ENCODE peak calls at places on chromosomes 7 and 10, in nine cellular contexts. E is NCI-H1694 treated with DMSO at 0.1 percent for 48 hours; Y is HCT116; W is NCI-H1092 treated with DMSO at 0.1 percent for 48 hours; D is activated naive CD4-positive, alpha-beta T cell; N is T-helper 2 cell; T is AG10803; M is sciatic nerve; O is fibroblast of villous mesenchyme. J is an unnamed sample.

GRCh38 chr10:44068716-44069482 is 316.0 kb downstream of the CXCL12 start:
- DNase-seq in E (no peak), Y (no peak), W (no peak), D (no peak), N (no peak), T (peak), M (no peak), O (no peak), J (no peak)

GRCh38 chr7:85710960-85711359 is 524.1 kb upstream of the SEMA3D start:
- DNase-seq in E (no peak), Y (no peak), W (no peak), D (no peak), N (no peak), T (no peak), M (no peak), O (no peak), J (no peak)

GRCh38 chr7:40622830-40623507 is 488.2 kb downstream of the SUGCT start:
- DNase-seq in E (no peak), Y (no peak), W (no peak), D (no peak), N (no peak), T (no peak), M (no peak), O (no peak), J (no peak)

GRCh38 chr7:22153427-22154106 is 203.4 kb downstream of the RAPGEF5 start:
- DNase-seq in E (no peak), Y (no peak), W (no peak), D (no peak), N (no peak), T (no peak), M (no peak), O (no peak), J (no peak)

GRCh38 chr10:73253226-73253557 is 748 bp upstream of the MRPS16 start:
- DNase-seq in E (no peak), Y (no peak), W (peak), D (no peak), N (peak), T (no peak), M (no peak), O (no peak), J (no peak)

GRCh38 chr10:15310776-15311175 is 60.3 kb downstream of the FAM171A1 start:
- DNase-seq in E (no peak), Y (no peak), W (no peak), D (no peak), N (no peak), T (no peak), M (no peak), O (no peak), J (no peak)

GRCh38 chr7:13832346-13832745 is 157.1 kb downstream of the ETV1 start:
- DNase-seq in E (no peak), Y (no peak), W (no peak), D (no peak), N (no peak), T (no peak), M (no peak), O (peak), J (no peak)

GRCh38 chr10:43086321-43086942 is 9.6 kb downstream of the RET start:
- DNase-seq in E (no peak), Y (no peak), W (no peak), D (no peak), N (no peak), T (no peak), M (no peak), O (no peak), J (no peak)

GRCh38 chr10:69801094-69801433 is 642 bp upstream of the COL13A1 start:
- DNase-seq in E (peak), Y (peak), W (no peak), D (no peak), N (peak), T (peak), M (peak), O (peak), J (no peak)

GRCh38 chr10:131219584-131219886 is 92.0 kb downstream of the TCERG1L start:
- DNase-seq in E (no peak), Y (no peak), W (no peak), D (no peak), N (no peak), T (no peak), M (no peak), O (no peak), J (no peak)

GRCh38 chr7:110856704-110857103 is 234.2 kb upstream of the LRRN3 start:
- DNase-seq in E (no peak), Y (no peak), W (no peak), D (no peak), N (no peak), T (no peak), M (no peak), O (no peak), J (no peak)

GRCh38 chr10:12214763-12215218 is 18.8 kb downstream of the CDC123 start:
- DNase-seq in E (peak), Y (no peak), W (peak), D (no peak), N (peak), T (peak), M (no peak), O (peak), J (peak)

GRCh38 chr7:117445206-117445605 is 17.9 kb upstream of the ASZ1 start:
- DNase-seq in E (no peak), Y (no peak), W (no peak), D (no peak), N (no peak), T (peak), M (no peak), O (peak), J (no peak)

GRCh38 chr10:129589546-129589945 is 122.5 kb downstream of the MGMT start:
- DNase-seq in E (no peak), Y (no peak), W (no peak), D (no peak), N (no peak), T (no peak), M (peak), O (no peak), J (no peak)

GRCh38 chr7:2175514-2175913 is 57.2 kb downstream of the MAD1L1 start:
- DNase-seq in E (no peak), Y (no peak), W (no peak), D (no peak), N (no peak), T (peak), M (no peak), O (peak), J (no peak)

GRCh38 chr10:80421369-80422220 is 13.2 kb downstream of the PRXL2A start:
- DNase-seq in E (no peak), Y (no peak), W (no peak), D (no peak), N (no peak), T (no peak), M (no peak), O (no peak), J (no peak)

GRCh38 chr7:158957507-158957900 is 101.1 kb downstream of the DYNC2I1 start:
- DNase-seq in E (peak), Y (no peak), W (peak), D (no peak), N (no peak), T (no peak), M (no peak), O (no peak), J (peak)

GRCh38 chr10:44167752-44168151 is 217.1 kb downstream of the CXCL12 start:
- DNase-seq in E (no peak), Y (no peak), W (no peak), D (no peak), N (no peak), T (no peak), M (no peak), O (no peak), J (no peak)

GRCh38 chr7:70325509-70326101 is 727.3 kb downstream of the AUTS2 start:
- DNase-seq in E (peak), Y (no peak), W (no peak), D (no peak), N (no peak), T (peak), M (no peak), O (peak), J (no peak)

GRCh38 chr10:105585215-105585614 is 944.1 kb downstream of the SORCS3 start:
- DNase-seq in E (no peak), Y (no peak), W (no peak), D (no peak), N (no peak), T (no peak), M (no peak), O (no peak), J (no peak)

GRCh38 chr10:55160904-55161303 is 359.9 kb upstream of the PCDH15 start:
- DNase-seq in E (no peak), Y (no peak), W (no peak), D (no peak), N (no peak), T (no peak), M (no peak), O (no peak), J (no peak)

GRCh38 chr7:2540133-2540532 is 15.2 kb downstream of the BRAT1 start:
- DNase-seq in E (no peak), Y (no peak), W (no peak), D (no peak), N (no peak), T (no peak), M (no peak), O (no peak), J (no peak)

GRCh38 chr7:69365588-69366241 is 232.6 kb upstream of the AUTS2 start:
- DNase-seq in E (no peak), Y (no peak), W (peak), D (no peak), N (no peak), T (peak), M (no peak), O (peak), J (peak)

GRCh38 chr7:5702876-5703571 is 78.4 kb downstream of the RNF216 start:
- DNase-seq in E (peak), Y (peak), W (no peak), D (no peak), N (no peak), T (no peak), M (no peak), O (no peak), J (no peak)

GRCh38 chr7:121084748-121085336 is 96.3 kb downstream of the CPED1 start:
- DNase-seq in E (peak), Y (no peak), W (no peak), D (no peak), N (no peak), T (peak), M (no peak), O (peak), J (no peak)

GRCh38 chr10:74977913-74978847 is 133.3 kb upstream of the SAMD8 start:
- DNase-seq in E (no peak), Y (no peak), W (no peak), D (no peak), N (peak), T (no peak), M (no peak), O (no peak), J (no peak)